ENCODE peak calls at places on chromosomes 3 and 15, in six cellular contexts. A is heart right ventricle, H is psoas muscle, C is BE2C, K is fibroblast of lung, T is ovary. X is an unnamed sample.

GRCh38 chr3:195583831-195584542 is at the start of gene APOD:
- DNase-seq in A (peak; percentile 57), H (peak; percentile 91), C (no peak), K (peak; percentile 5), T (peak; percentile 50), X (no peak)

GRCh38 chr15:37594431-37594830 is 340.0 kb upstream of the TMCO5A start:
- DNase-seq in A (no peak), H (no peak), C (no peak), K (no peak), T (no peak), X (no peak)

GRCh38 chr3:132180337-132180791 is 136.8 kb upstream of the ACP3 start:
- DNase-seq in A (no peak), H (no peak), C (peak; percentile 18), K (peak; percentile 47), T (no peak), X (no peak)

GRCh38 chr15:80839764-80840130 is 60.6 kb downstream of the CEMIP start:
- DNase-seq in A (no peak), H (no peak), C (no peak), K (no peak), T (no peak), X (no peak)

GRCh38 chr3:135491478-135491877 is 474.1 kb upstream of the PPP2R3A start:
- DNase-seq in A (no peak), H (peak; percentile 51), C (no peak), K (no peak), T (no peak), X (no peak)

GRCh38 chr3:189718215-189718614 is 87.0 kb downstream of the TP63 start:
- DNase-seq in A (no peak), H (no peak), C (no peak), K (no peak), T (no peak), X (no peak)

GRCh38 chr3:197896421-197896820 is 53.6 kb upstream of the RPL35A start:
- DNase-seq in A (no peak), H (no peak), C (no peak), K (no peak), T (no peak), X (no peak)

GRCh38 chr15:85333132-85333831 is 47.1 kb upstream of the AKAP13 start:
- DNase-seq in A (no peak), H (no peak), C (no peak), K (peak; percentile 98), T (no peak), X (no peak)

GRCh38 chr3:146513386-146514051 is 30.9 kb downstream of the PLSCR1 start:
- DNase-seq in A (no peak), H (no peak), C (no peak), K (peak; percentile 43), T (no peak), X (no peak)

GRCh38 chr3:112333386-112334334 is 704 bp downstream of the CD200 start:
- DNase-seq in A (no peak), H (no peak), C (peak; percentile 31), K (peak; percentile 36), T (no peak), X (peak; percentile 77)

DNA sequence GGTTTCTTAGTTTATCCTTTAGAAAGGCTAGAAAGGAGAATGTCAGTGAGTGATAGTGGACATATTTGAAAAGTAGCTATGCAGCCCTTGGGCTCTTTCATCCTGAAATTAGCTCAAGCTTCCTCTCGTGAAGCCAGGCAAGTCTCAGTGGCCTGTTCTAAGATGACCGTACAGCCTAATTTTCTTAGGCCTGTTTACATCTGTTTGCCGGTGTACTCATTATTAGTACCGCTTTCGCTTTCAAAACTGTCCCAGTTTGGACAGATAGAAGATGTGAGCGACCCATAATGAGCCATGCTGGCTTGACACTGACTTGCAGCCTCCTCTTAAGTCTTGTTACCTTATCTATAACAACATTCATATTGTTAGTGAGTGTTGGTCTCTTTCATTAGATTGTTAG is 5.7 kb upstream of the ARL14 start:
- DNase-seq in A (no peak), H (no peak), C (no peak), K (no peak), T (no peak), X (no peak)
- H3K4me3 ChIP-seq in A (no peak overlapping the region), H (no peak overlapping the region), C (no peak overlapping the region), K (no peak overlapping the region), T (no peak overlapping the region), X (no peak overlapping the region)

GRCh38 chr15:95784508-95784907 is 546.0 kb upstream of the NR2F2 start:
- DNase-seq in A (no peak), H (no peak), C (no peak), K (no peak), T (no peak), X (no peak)
- H3K9me3 ChIP-seq in A (no peaks in the 10 kb centered on the region), H (peaks cover 25% of the 10 kb centered on the region), C (no peaks in the 10 kb centered on the region), K (no peaks in the 10 kb centered on the region), T (no peaks in the 10 kb centered on the region), X (peaks cover 13% of the 10 kb centered on the region)

GRCh38 chr15:63041982-63042878 is at the start of gene TPM1:
- DNase-seq in A (peak; percentile 89), H (peak; percentile 92), C (peak; percentile 87), K (peak; percentile 95), T (peak; percentile 94), X (peak; percentile 96)

GRCh38 chr15:63040509-63040908 is 2.0 kb upstream of the TPM1 start:
- DNase-seq in A (no peak), H (no peak), C (no peak), K (no peak), T (no peak), X (no peak)

GRCh38 chr15:63042879-63043340 is 363 bp downstream of the TPM1 start:
- DNase-seq in A (no peak), H (no peak), C (peak; percentile 34), K (no peak), T (no peak), X (no peak)

GRCh38 chr15:63040954-63041353 is 1.6 kb upstream of the TPM1 start:
- DNase-seq in A (no peak), H (peak; percentile 65), C (peak; percentile 54), K (no peak), T (no peak), X (peak; percentile 60)

GRCh38 chr15:63041402-63041977 is 1.1 kb upstream of the TPM1 start:
- DNase-seq in A (no peak), H (no peak), C (no peak), K (no peak), T (no peak), X (no peak)
- H3K4me3 ChIP-seq in A (peak overlapping the region; percentile 66), H (peak overlapping the region; percentile 75), C (peak overlapping the region; percentile 88), K (peak overlapping the region; percentile 94), T (peak overlapping the region; percentile 87), X (peak overlapping the region; percentile 20)

GRCh38 chr15:71295242-71296031 is 180.2 kb downstream of the THSD4 start:
- DNase-seq in A (no peak), H (no peak), C (peak; percentile 63), K (peak; percentile 100), T (no peak), X (no peak)

GRCh38 chr15:71294251-71294635 is 179.0 kb downstream of the THSD4 start:
- DNase-seq in A (no peak), H (no peak), C (no peak), K (no peak), T (no peak), X (no peak)

GRCh38 chr15:71296032-71296686 is 180.9 kb downstream of the THSD4 start:
- DNase-seq in A (no peak), H (no peak), C (no peak), K (peak; percentile 91), T (no peak), X (no peak)

GRCh38 chr15:71291723-71292122 is 176.5 kb downstream of the THSD4 start:
- DNase-seq in A (no peak), H (no peak), C (no peak), K (no peak), T (no peak), X (no peak)

DNA sequence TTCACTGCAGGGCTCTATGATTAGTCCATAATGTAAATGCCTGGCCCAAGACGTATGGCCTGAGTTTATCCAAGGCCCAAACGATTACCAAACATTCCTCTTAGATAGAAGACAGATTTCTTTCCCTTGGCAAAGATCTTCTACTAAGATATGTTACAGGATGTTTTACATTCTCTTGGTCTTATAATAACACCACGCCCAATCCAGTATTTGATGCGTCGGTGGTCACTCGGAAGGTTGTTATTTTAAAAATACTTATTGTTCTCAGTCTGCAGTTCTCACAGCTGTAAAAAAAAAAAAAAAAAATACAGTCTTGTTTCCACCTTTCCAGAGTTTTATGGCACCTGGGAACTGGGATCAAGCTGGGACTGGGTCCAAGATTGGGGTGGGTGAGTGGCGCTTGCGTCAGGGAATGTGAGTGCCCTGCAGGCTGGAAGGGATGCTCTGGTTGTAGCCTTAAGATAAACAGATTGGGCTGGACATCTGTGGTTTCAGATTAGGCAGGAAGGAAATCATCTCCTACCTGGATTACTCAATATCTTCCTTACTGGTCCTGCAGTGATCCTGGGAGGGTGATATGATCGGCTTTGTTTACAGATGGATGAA is 179.5 kb downstream of the THSD4 start:
- DNase-seq in A (no peak), H (no peak), C (peak; percentile 51), K (peak; percentile 97), T (no peak), X (no peak)
- H3K9me3 ChIP-seq in A (no peaks in the 10 kb centered on the region), H (no peaks in the 10 kb centered on the region), C (no peaks in the 10 kb centered on the region), K (no peaks in the 10 kb centered on the region), T (no peaks in the 10 kb centered on the region), X (no peaks in the 10 kb centered on the region)

GRCh38 chr3:14474363-14475081 is 65.6 kb downstream of the GRIP2 start:
- DNase-seq in A (no peak), H (no peak), C (no peak), K (peak; percentile 33), T (no peak), X (no peak)

GRCh38 chr3:14475601-14476000 is 64.5 kb downstream of the GRIP2 start:
- DNase-seq in A (no peak), H (no peak), C (no peak), K (no peak), T (no peak), X (no peak)

GRCh38 chr3:14471690-14472089 is 68.5 kb downstream of the GRIP2 start:
- DNase-seq in A (no peak), H (no peak), C (no peak), K (no peak), T (peak; percentile 56), X (no peak)

GRCh38 chr3:14472471-14473351 is 67.4 kb downstream of the GRIP2 start:
- DNase-seq in A (no peak), H (no peak), C (no peak), K (peak; percentile 95), T (peak; percentile 87), X (no peak)

DNA sequence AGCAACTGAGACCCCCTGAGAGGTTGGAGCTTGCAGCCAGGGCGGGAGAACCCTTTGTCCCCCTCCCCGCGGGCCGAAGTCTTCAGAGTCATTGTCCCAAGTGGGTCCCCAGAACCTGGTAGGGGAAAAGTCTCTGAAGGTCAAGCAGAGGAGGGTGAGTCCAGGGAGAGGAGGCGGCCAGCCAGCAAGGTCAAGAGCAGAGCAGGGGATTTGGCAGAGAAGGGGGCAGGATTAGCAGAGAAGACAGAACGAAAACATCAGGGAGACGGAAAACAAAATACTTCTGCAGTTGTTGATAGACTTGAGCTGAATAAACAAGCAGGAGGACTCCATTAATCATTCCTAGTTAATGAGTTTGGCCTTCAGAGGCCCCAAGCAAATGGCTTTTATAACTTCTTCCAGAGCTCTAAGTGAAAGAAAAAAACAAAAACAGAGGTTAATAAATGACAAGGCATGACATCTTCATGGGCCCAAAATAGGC is 66.7 kb downstream of the GRIP2 start:
- DNase-seq in A (no peak), H (no peak), C (no peak), K (no peak), T (peak; percentile 71), X (no peak)
- H3K4me3 ChIP-seq in A (no peak overlapping the region), H (no peak overlapping the region), C (no peak overlapping the region), K (no peak overlapping the region), T (no peak overlapping the region), X (no peak overlapping the region)

GRCh38 chr15:27865323-27865922 is 233.7 kb downstream of the OCA2 start:
- DNase-seq in A (no peak), H (no peak), C (no peak), K (no peak), T (no peak), X (no peak)
- H3K9me3 ChIP-seq in A (no peaks in the 10 kb centered on the region), H (no peaks in the 10 kb centered on the region), C (no peaks in the 10 kb centered on the region), K (no peaks in the 10 kb centered on the region), T (no peaks in the 10 kb centered on the region), X (no peaks in the 10 kb centered on the region)

GRCh38 chr15:42270551-42270950 is 2.5 kb upstream of the GANC start:
- DNase-seq in A (no peak), H (no peak), C (no peak), K (no peak), T (no peak), X (no peak)
- H3K4me3 ChIP-seq in A (no peak overlapping the region), H (no peak overlapping the region), C (no peak overlapping the region), K (peak overlapping the region; percentile 82), T (no peak overlapping the region), X (no peak overlapping the region)

X was measured in aorta.